ENCODE peak calls at places on chromosomes 2 and 18, in five cellular contexts. K, A, U, M and T are unnamed samples.

GRCh38 chr2:169476459-169476858 is 2.8 kb upstream of the BBS5 start:
- DNase-seq in K (no peak), A (no peak), U (no peak), M (no peak), T (no peak)

GRCh38 chr18:61531182-61531581 is 198.0 kb downstream of the CDH20 start:
- DNase-seq in U (no peak), M (no peak), A (no peak), K (no peak), T (no peak)

GRCh38 chr2:10377747-10378085 is 70.4 kb downstream of the ODC1 start:
- DNase-seq in K (no peak), A (no peak), U (no peak), M (no peak), T (no peak)

GRCh38 chr2:210287301-210287700 is 27.7 kb downstream of the MYL1 start:
- DNase-seq in A (no peak), K (no peak), U (no peak), M (no peak), T (no peak)

GRCh38 chr2:73739101-73739500 is 2.0 kb upstream of the TPRKB start:
- DNase-seq in U (no peak), A (no peak), M (no peak), K (no peak), T (peak)

GRCh38 chr2:96963316-96963715 is 23.1 kb downstream of the FAM178B start:
- DNase-seq in A (no peak), U (no peak), K (no peak), M (peak), T (peak)

GRCh38 chr2:134671498-134671897 is 47.3 kb downstream of the TMEM163 start:
- DNase-seq in U (no peak), A (no peak), M (no peak), K (no peak), T (no peak)

GRCh38 chr2:21395366-21395765 is 271.6 kb downstream of the TDRD15 start:
- DNase-seq in U (no peak), K (no peak), M (no peak), A (no peak), T (no peak)

GRCh38 chr18:32086866-32087265 is 4.8 kb upstream of the RNF138 start:
- DNase-seq in M (no peak), A (no peak), U (no peak), K (no peak), T (no peak)

DNA sequence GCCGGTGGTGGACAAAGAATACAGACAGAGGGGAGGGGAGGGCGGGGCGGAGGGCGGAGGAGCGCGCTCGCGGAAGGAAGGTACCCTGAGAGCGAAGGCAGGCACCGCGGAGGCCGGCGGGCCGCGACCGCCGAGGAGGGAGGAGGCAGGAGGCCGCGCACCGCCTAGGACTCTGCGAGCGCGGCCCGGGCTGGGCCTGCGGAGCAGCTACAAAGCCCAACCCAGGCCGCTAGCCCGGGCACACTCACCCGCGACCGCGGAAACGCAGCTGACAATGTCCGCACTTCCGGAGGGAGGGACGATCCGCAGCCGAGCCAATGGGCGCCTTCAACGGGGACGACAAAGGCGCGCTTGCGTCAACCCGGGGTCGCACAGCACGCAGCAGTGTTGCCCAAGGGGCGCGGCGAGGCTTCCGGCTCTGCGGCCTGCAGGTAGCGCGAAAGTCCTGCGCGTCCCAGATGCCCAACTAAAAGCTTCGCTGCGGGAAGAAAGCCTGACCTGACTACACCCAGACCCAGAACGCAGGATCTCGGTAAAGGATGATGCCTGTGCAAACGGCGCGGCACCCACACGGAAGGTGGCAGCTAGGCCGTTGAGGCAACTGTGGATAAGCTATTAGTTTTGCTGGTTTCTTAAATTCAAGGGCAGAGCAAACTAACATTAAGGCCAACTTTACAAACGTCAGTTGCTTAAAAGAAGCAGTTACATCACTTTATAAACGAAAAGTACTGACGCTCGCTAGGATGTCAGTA is at the start of gene C18orf32:
- DNase-seq in U (peak), K (peak), A (peak), M (peak), T (peak)
- TF ChIP-seq POLR2A in U (peak), K (peak), A (peak), M (peak), T (peak)

GRCh38 chr2:62657752-62658151 is 47.8 kb upstream of the EHBP1 start:
- DNase-seq in M (no peak), A (no peak), K (no peak), U (no peak), T (no peak)

GRCh38 chr2:62661263-62661635 is 44.3 kb upstream of the EHBP1 start:
- DNase-seq in K (no peak), U (no peak), M (no peak), A (no peak), T (no peak)

GRCh38 chr2:62660582-62661262 is 44.8 kb upstream of the EHBP1 start:
- DNase-seq in U (no peak), A (no peak), K (no peak), M (no peak), T (no peak)

GRCh38 chr2:62662131-62662530 is 43.4 kb upstream of the EHBP1 start:
- DNase-seq in U (no peak), K (no peak), M (no peak), A (no peak), T (no peak)

DNA sequence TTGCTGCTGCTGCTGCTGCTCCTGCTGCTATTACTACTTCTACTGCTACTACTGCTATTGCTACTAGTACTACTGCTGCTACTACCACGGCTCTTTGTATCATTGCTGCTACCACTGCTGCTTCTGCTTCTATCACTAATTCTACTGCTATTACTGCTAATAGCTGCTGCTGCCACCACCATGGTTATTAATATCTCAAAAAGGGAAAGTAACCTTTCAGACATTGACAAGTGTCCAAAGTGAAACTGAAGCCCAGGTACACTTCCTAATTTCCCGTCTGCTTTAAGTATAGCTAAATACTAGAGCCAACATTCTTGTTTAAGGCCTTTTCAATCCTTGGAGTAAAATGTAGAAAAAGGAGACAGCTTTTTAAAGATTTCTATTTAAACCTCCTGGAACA is 45.4 kb upstream of the EHBP1 start:
- DNase-seq in U (no peak), M (no peak), A (no peak), K (no peak), T (no peak)
- H3K4me3 ChIP-seq in U (no peak), M (no peak), A (no peak), K (no peak), T (no peak)

GRCh38 chr2:17303054-17303453 is 215.2 kb downstream of the RAD51AP2 start:
- DNase-seq in K (no peak), U (no peak), A (no peak), M (no peak), T (no peak)

GRCh38 chr2:17301437-17301836 is 216.8 kb downstream of the RAD51AP2 start:
- DNase-seq in U (no peak), A (no peak), K (no peak), M (no peak), T (no peak)

GRCh38 chr2:17306706-17307105 is 211.5 kb downstream of the RAD51AP2 start:
- DNase-seq in U (no peak), K (no peak), M (no peak), A (no peak), T (no peak)

GRCh38 chr2:17306219-17306618 is 212.0 kb downstream of the RAD51AP2 start:
- DNase-seq in A (no peak), U (no peak), M (no peak), K (no peak), T (no peak)

GRCh38 chr2:17303496-17303895 is 214.7 kb downstream of the RAD51AP2 start:
- DNase-seq in A (no peak), M (no peak), U (no peak), K (no peak), T (no peak)
- H3K27ac ChIP-seq in A (no peak), M (no peak), U (no peak), K (no peak), T (no peak)

GRCh38 chr18:39455300-39455699 is 1889.7 kb upstream of the CELF4 start:
- DNase-seq in A (no peak), M (no peak), K (no peak), U (no peak), T (no peak)

GRCh38 chr18:39462436-39462835 is 1896.8 kb upstream of the CELF4 start:
- DNase-seq in A (no peak), U (no peak), K (no peak), M (no peak), T (no peak)

GRCh38 chr18:39463986-39464385 is 1898.4 kb upstream of the CELF4 start:
- DNase-seq in U (no peak), M (no peak), K (no peak), A (no peak), T (no peak)

GRCh38 chr18:39454866-39455265 is 1889.3 kb upstream of the CELF4 start:
- DNase-seq in K (no peak), U (no peak), M (no peak), A (no peak), T (no peak)

DNA sequence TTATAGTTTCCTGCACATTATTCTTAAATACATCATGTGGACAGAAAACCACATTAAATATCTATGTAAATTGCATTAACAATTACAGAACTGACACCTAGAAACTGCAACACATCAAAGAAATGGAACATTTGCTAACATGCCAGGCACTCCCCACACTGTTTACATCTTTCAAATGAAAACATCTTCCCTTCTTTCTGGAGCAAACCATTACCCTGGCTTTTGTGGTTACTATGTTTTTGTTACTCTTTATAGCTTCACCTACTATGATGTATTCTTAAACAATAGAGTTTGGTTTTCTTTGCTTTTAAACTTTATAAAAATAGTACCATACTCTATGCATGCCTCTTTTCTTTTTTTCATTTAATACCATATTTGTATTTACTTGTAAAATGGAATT is 1894.5 kb upstream of the CELF4 start:
- DNase-seq in M (no peak), K (no peak), A (no peak), U (no peak), T (no peak)
- TF ChIP-seq POLR2A in M (no peak), K (no peak), A (no peak), U (no peak), T (no peak)

GRCh38 chr2:229952256-229952835 is 30.0 kb downstream of the FBXO36 start:
- DNase-seq in A (no peak), K (no peak), U (no peak), M (no peak), T (no peak)
- H3K4me3 ChIP-seq in A (no peak), K (no peak), U (no peak), M (no peak), T (no peak)